ENCODE peak calls at places on chromosomes 3 and 15, in five cellular contexts. H, B, P, K and A are unnamed samples. For H3F3A and H3K9me2, the result is how much of the 10 kb centered on the place peaks cover.

GRCh38 chr15:70044168-70044567 is 53.5 kb downstream of the TLE3 start:
- DNase-seq in H (no peak), B (no peak), P (no peak), K (no peak), A (no peak)

GRCh38 chr15:78177447-78177873 is 28.3 kb downstream of the IDH3A start:
- DNase-seq in H (peak), B (peak), P (peak), K (no peak), A (no peak)

GRCh38 chr15:97099040-97099439 is 768.5 kb downstream of the NR2F2 start:
- DNase-seq in H (no peak), B (no peak), P (no peak), K (no peak), A (no peak)

GRCh38 chr3:128237348-128238099 is 84.2 kb downstream of the EEFSEC start:
- DNase-seq in H (no peak), B (peak), P (peak), K (peak), A (no peak)

GRCh38 chr15:34114215-34114614 is 12.3 kb downstream of the PGBD4 start:
- DNase-seq in H (no peak), B (no peak), P (no peak), K (no peak), A (no peak)

GRCh38 chr15:58864602-58865419 is 68.7 kb downstream of the SLTM start:
- DNase-seq in H (peak), B (peak), P (no peak), K (peak), A (no peak)

GRCh38 chr3:162125790-162126189 is 629.2 kb downstream of the OTOL1 start:
- DNase-seq in H (no peak), B (no peak), P (no peak), K (no peak), A (no peak)

GRCh38 chr15:70236306-70237103 is 138.8 kb upstream of the TLE3 start:
- DNase-seq in H (no peak), B (no peak), P (peak), K (no peak), A (no peak)

GRCh38 chr15:100721758-100722550 is 119.6 kb downstream of the ASB7 start:
- DNase-seq in H (no peak), B (no peak), P (peak), K (peak), A (no peak)

GRCh38 chr3:52689151-52689550 is 3.3 kb downstream of the GNL3 start:
- DNase-seq in H (no peak), B (no peak), P (no peak), K (no peak), A (no peak)

GRCh38 chr3:52688266-52688665 is 2.4 kb downstream of the GNL3 start:
- DNase-seq in H (no peak), B (no peak), P (peak), K (peak), A (no peak)

GRCh38 chr3:52694528-52695189 is 8.8 kb downstream of the GNL3 start:
- DNase-seq in H (no peak), B (no peak), P (no peak), K (no peak), A (no peak)

GRCh38 chr3:52693071-52693470 is 7.2 kb downstream of the GNL3 start:
- DNase-seq in H (no peak), B (no peak), P (peak), K (no peak), A (no peak)

DNA sequence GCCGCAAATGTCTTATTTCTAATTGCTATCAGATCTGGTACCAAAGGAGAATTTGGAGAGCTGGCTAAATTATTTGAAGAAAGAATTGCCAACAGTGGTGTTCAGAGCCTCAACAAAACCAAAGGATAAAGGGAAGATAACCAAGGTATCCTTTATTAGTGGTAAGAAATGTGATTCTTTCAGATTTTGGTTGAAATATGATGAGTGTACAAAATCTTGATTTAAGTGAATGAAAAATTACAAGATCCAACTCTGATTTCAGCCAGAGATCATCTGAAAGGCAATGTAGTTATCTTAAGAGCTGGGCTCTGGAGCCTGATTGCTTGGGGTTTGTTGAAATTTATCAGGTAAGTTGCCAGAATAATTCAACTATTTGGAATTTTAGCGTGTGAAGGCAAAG is 4.7 kb downstream of the GNL3 start:
- DNase-seq in H (no peak), B (no peak), P (no peak), K (no peak), A (no peak)
- H3F3A ChIP-seq in H (half or more), B (under half), P (under half), K (half or more), A (half or more)

GRCh38 chr3:132645058-132645457 is 14.6 kb downstream of the ACAD11 start:
- DNase-seq in H (no peak), B (no peak), P (peak), K (peak), A (no peak)

GRCh38 chr3:132654190-132654589 is 5.4 kb downstream of the ACAD11 start:
- DNase-seq in H (no peak), B (no peak), P (peak), K (no peak), A (no peak)

GRCh38 chr3:132655471-132655870 is 4.1 kb downstream of the ACAD11 start:
- DNase-seq in H (no peak), B (no peak), P (no peak), K (no peak), A (no peak)

GRCh38 chr3:132652640-132653270 is 6.9 kb downstream of the ACAD11 start:
- DNase-seq in H (no peak), B (no peak), P (peak), K (no peak), A (no peak)

GRCh38 chr3:132650153-132650552 is 9.5 kb downstream of the ACAD11 start:
- DNase-seq in H (no peak), B (no peak), P (no peak), K (no peak), A (no peak)
- H3K9me2 ChIP-seq in H (under half), B (under half), P (under half), K (under half), A (under half)

GRCh38 chr3:173531602-173532001 is 134.1 kb downstream of the NLGN1 start:
- DNase-seq in H (no peak), B (no peak), P (no peak), K (no peak), A (no peak)

GRCh38 chr3:173529062-173529711 is 131.6 kb downstream of the NLGN1 start:
- DNase-seq in H (peak), B (peak), P (peak), K (peak), A (peak)
- TF ChIP-seq CTCF in H (peak), B (peak), P (peak), K (peak), A (peak)

DNA sequence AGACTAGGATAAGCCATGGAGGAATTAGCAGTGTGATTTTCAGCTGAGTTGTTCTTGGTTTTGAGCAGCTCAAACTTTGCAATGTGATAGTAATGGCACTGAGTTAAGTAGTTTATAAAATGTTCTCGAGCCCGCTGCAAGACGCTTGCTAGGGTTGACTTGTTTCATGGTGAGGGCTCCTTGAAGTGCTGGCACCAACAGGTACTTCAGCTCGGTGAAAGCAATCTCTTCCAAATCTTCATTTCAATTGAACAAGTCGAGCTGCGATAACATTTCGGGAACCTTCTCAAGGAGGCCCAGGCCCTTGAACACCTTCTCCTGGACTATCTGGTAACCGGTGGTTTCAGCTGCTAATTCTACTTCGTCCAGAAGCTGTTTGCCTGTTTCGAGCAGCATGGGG is 50.8 kb upstream of the DYNC1LI1 start:
- DNase-seq in H (no peak), B (no peak), P (no peak), K (no peak), A (no peak)
- H3F3A ChIP-seq in H (under half), B (under half), P (under half), K (under half), A (under half)

DNA sequence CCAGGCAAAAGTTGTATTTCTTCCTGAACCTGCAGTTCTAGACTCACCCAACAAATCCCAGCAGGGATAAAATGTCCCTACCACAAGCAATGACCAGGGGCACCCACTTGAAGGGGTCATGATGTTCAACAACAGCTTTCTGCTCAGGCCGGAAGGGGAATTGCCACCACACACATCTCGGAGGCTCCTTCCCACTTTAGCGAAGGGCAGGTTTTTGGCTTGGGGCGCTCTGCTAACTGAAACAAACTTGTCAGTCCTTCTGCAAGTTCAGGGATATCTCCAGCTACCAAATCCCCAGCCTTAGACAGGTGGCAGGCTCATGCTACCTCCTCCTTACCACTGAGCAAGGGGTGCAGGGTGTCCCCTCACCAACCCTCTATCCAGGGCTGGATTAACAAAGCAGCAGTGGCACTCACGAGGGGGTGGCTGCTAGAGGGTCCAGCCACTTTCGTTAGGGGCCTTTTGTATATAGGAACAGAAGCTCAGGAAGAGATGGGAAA is 2.2 kb downstream of the ADCY5 start:
- DNase-seq in H (no peak), B (no peak), P (no peak), K (no peak), A (no peak)
- H3K9me2 ChIP-seq in H (under half), B (under half), P (under half), K (under half), A (under half)

DNA sequence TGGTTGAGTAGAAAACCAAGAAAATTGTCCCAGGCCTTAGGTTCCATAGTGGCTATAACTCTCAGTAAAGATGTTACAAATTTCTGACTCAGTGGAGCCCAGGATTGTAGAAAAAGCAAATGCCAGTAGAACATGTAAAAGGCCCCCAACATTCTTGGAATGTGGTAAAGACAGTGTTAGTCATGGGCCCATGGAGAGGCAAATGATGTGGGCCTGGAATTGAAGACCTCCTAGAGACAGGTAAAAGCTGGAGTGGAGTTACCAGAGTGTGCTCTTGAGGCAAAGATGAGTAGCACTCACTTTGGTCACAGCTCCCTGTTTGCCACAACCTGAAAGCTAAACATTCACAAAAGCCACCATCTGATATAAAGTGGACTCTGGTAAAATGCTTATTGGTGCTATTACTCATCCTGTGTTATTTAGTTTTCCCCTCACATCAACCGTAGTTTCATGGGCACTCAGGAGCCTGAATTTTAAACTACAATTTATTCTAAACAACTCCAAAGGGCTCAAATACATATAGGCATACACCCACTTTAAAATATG is 359.7 kb upstream of the NECTIN3 start:
- DNase-seq in H (peak), B (no peak), P (no peak), K (no peak), A (peak)
- TF ChIP-seq CTCF in H (no peak), B (no peak), P (no peak), K (no peak), A (no peak)

GRCh38 chr3:172131746-172132145 is 92.4 kb downstream of the FNDC3B start:
- DNase-seq in H (no peak), B (no peak), P (no peak), K (no peak), A (no peak)
- H3F3A ChIP-seq in H (under half), B (under half), P (under half), K (half or more), A (under half)

DNA sequence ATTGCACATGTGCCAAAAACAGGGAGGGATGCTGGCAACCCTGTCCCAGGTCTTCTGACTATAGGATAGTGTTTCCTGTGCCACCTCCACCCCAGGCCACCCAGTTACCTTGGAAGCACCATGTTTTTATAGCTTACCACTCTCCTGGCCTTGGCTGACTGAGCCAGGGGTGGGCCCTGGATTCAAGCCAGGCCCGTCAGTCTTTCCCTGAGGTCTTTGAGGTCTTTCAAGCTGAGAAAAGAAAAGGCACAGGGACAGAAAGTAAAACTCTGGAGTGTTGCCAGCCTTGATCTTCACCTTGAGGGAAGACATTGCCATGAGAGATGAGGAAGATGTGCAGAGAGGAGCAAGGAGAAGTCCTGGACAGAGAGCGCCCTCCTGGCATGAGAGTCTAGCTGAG is 46.3 kb downstream of the SYNM start:
- DNase-seq in H (no peak), B (no peak), P (no peak), K (no peak), A (no peak)
- H3K9me2 ChIP-seq in H (under half), B (under half), P (under half), K (under half), A (under half)

DNA sequence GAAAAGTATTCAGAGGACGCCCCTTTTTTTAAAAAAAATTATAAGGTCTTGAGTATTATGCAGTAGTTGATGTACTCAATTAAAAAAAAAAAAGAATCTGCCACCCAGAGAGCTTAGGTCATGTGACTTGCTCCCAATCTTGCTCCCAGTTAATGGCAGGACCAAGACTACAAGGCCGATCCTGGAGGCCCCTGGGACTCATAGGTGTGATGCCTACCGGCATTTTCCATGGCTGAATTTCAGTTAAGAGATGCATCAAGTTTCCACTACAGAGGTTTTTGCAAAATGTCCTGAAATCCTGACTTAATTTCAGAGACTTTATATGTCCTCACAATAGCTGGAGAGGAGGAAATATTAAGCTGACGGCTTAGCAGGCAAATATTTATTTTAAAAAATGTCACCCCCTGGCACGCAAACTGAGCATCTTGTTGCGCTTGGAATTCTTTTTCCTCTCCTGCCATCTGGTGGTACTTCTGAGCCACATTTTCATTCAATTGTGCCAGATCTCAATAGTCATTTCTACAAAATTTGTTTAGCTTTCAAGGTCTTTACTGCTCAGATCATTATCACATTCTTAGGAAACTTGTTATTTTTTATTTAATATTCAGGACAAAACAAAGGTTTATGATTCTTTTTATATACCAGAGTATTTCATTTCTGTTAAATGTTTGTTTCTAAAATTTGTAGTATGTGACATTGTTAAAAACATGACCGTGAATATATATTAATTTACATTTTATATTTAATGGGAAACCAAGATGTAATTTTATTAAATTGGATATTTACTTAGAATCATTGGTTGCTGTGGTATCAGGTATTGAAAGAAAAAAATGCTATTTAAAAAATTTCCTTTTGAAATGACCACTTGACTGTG is 189.1 kb upstream of the THRB start:
- DNase-seq in H (peak), B (peak), P (peak), K (peak), A (no peak)
- TF ChIP-seq CTCF in H (peak), B (peak), P (peak), K (peak), A (peak)

GRCh38 chr3:60703956-60704736 is 547.1 kb downstream of the FHIT start:
- DNase-seq in H (no peak), B (no peak), P (peak), K (no peak), A (no peak)
- H3F3A ChIP-seq in H (under half), B (under half), P (under half), K (under half), A (under half)